ENCODE peak calls at places on chromosome 2, in eight cellular contexts. C is activated CD8-positive, alpha-beta memory T cell treated with anti-CD3 and anti-CD28 coated beads, Interleukin-2, amount 10 ng/mL, durations not matched to agents 7 days and 5 days; F is psoas muscle; H is PC-9; T is stimulated activated CD4-positive, alpha-beta T cell treated with anti-CD3 and anti-CD28 coated beads, Interleukin-2, amount 100 ng/mL, for 4 hours; Y is SJSA1; V is COR-L47; N is iPS-NIHi11. K is an unnamed sample.

GRCh38 chr2:127649684-127650040 is 3.7 kb downstream of the GPR17 start:
- DNase-seq in C (peak; percentile 87), N (peak; percentile 84), Y (peak; percentile 76), F (peak; percentile 78), H (peak; percentile 83), V (peak; percentile 82), T (peak; percentile 80), K (peak; percentile 86)

GRCh38 chr2:191222507-191222906 is 22.7 kb upstream of the MYO1B start:
- DNase-seq in T (no peak), C (no peak), Y (no peak), V (no peak), H (no peak), N (no peak), F (no peak), K (no peak)

GRCh38 chr2:59112258-59112657 is 871.1 kb upstream of the FANCL start:
- DNase-seq in Y (no peak), H (no peak), T (no peak), N (no peak), C (no peak), V (no peak), F (no peak), K (no peak)

GRCh38 chr2:113891265-113891959 is 1.5 kb downstream of the ACTR3 start:
- DNase-seq in N (no peak), C (no peak), H (no peak), F (no peak), T (no peak), V (no peak), Y (no peak), K (no peak)

GRCh38 chr2:188966728-188967127 is 7.4 kb upstream of the COL3A1 start:
- DNase-seq in H (no peak), V (no peak), C (no peak), T (no peak), F (no peak), N (no peak), Y (no peak), K (no peak)

GRCh38 chr2:55419236-55419513 is 481 bp downstream of the CCDC88A start:
- DNase-seq in T (no peak), F (peak; percentile 17), V (peak; percentile 47), N (peak; percentile 28), Y (no peak), H (no peak), C (no peak), K (peak; percentile 58)

GRCh38 chr2:230798769-230799399 is 65.9 kb upstream of the ITM2C start:
- DNase-seq in H (no peak), F (no peak), N (peak; percentile 51), T (peak; percentile 48), V (no peak), Y (peak; percentile 68), C (peak; percentile 65), K (peak; percentile 30)

GRCh38 chr2:74889159-74889558 is 55.2 kb downstream of the HK2 start:
- DNase-seq in N (no peak), V (no peak), H (no peak), T (no peak), C (no peak), F (no peak), Y (no peak), K (no peak)

GRCh38 chr2:9741110-9741509 is 102.2 kb upstream of the TAF1B start:
- DNase-seq in F (no peak), C (no peak), T (no peak), V (no peak), N (no peak), H (peak; percentile 18), Y (no peak), K (no peak)

GRCh38 chr2:239675856-239676715 is 275.3 kb upstream of the HDAC4 start:
- DNase-seq in V (no peak), T (no peak), N (no peak), H (no peak), C (peak; percentile 16), Y (no peak), F (no peak), K (no peak)

GRCh38 chr2:168160897-168161296 is 86.5 kb downstream of the STK39 start:
- DNase-seq in C (no peak), F (no peak), Y (no peak), T (no peak), H (no peak), V (peak; percentile 43), N (peak; percentile 49), K (no peak)

GRCh38 chr2:179132076-179132475 is 82.1 kb upstream of the CCDC141 start:
- DNase-seq in N (no peak), F (no peak), H (no peak), T (no peak), V (no peak), Y (no peak), C (no peak), K (no peak)

GRCh38 chr2:126586321-126586720 is 69.6 kb upstream of the GYPC start:
- DNase-seq in V (no peak), H (no peak), T (no peak), N (no peak), Y (no peak), C (no peak), F (no peak), K (no peak)

GRCh38 chr2:240440704-240441320 is 5.3 kb downstream of the GPC1 start:
- DNase-seq in C (no peak), F (peak; percentile 8), Y (no peak), H (no peak), V (no peak), N (no peak), T (no peak), K (no peak)

GRCh38 chr2:70087703-70088507 is 628 bp downstream of the PCBP1 start:
- DNase-seq in C (peak; percentile 69), N (peak; percentile 19), F (peak; percentile 63), T (no peak), Y (peak; percentile 74), V (peak; percentile 35), H (peak; percentile 45), K (peak; percentile 6)

GRCh38 chr2:70472256-70472905 is 81.2 kb downstream of the TGFA start:
- DNase-seq in F (no peak), H (no peak), N (no peak), C (no peak), T (no peak), Y (no peak), V (peak; percentile 62), K (peak; percentile 49)

GRCh38 chr2:113010088-113010487 is 4.8 kb downstream of the IL36A start:
- DNase-seq in N (no peak), V (no peak), Y (no peak), F (no peak), H (peak; percentile 11), C (no peak), T (no peak), K (no peak)

GRCh38 chr2:216606551-216607527 is 26.4 kb upstream of the IGFBP2 start:
- DNase-seq in T (peak; percentile 26), F (no peak), Y (no peak), H (no peak), C (peak; percentile 81), N (peak; percentile 69), V (peak; percentile 68), K (no peak)